ENCODE peak calls at places on chromosome 5, in nine cellular contexts. B is activated T-helper 9 cell treated with anti-CD3 and anti-CD28 coated beads, Interleukin-2, amount 50 U/mL, for 16 hours; G is amniotic epithelial cell; F is GM18507; U is NCI-H748 treated with DMSO at 0.1 percent for 48 hours; O is cardiac muscle cell; K is M059J; A is fibroblast of lung; M is DMS153. S is an unnamed sample.

GRCh38 chr5:36934740-36935356 is 58.3 kb downstream of the NIPBL start:
- DNase-seq in U (no peak), F (no peak), O (no peak), K (no peak), M (no peak), B (no peak), G (peak; percentile 75), A (peak; percentile 19), S (no peak)

GRCh38 chr5:150345716-150346115 is 11.8 kb upstream of the TCOF1 start:
- DNase-seq in K (no peak), A (no peak), U (peak; percentile 2), O (no peak), B (no peak), G (no peak), M (no peak), F (no peak), S (peak; percentile 74)

GRCh38 chr5:127585661-127586060 is 63.2 kb upstream of the CTXN3 start:
- DNase-seq in A (no peak), O (no peak), U (no peak), G (no peak), B (no peak), F (no peak), M (no peak), K (peak; percentile 27), S (no peak)

GRCh38 chr5:163893301-163893700 is 387.9 kb downstream of the MAT2B start:
- DNase-seq in U (no peak), K (no peak), M (no peak), O (no peak), A (peak; percentile 59), G (peak; percentile 90), F (no peak), B (no peak), S (no peak)

GRCh38 chr5:54753034-54753433 is 232.4 kb downstream of the ESM1 start:
- DNase-seq in U (no peak), K (peak; percentile 82), O (no peak), F (no peak), A (peak; percentile 88), M (no peak), B (no peak), G (peak; percentile 62), S (peak; percentile 51)

GRCh38 chr5:129097498-129098296 is 3.1 kb downstream of the ISOC1 start:
- DNase-seq in K (no peak), F (no peak), U (no peak), G (no peak), A (no peak), B (no peak), O (no peak), M (no peak), S (no peak)

GRCh38 chr5:75053286-75054109 is 1.1 kb upstream of the GCNT4 start:
- DNase-seq in B (no peak), O (peak; percentile 74), M (no peak), F (no peak), K (peak; percentile 81), A (peak; percentile 80), G (peak; percentile 85), U (peak; percentile 60), S (peak; percentile 40)

GRCh38 chr5:148514344-148514743 is 130.6 kb downstream of the FBXO38 start:
- DNase-seq in A (no peak), B (no peak), M (no peak), U (no peak), K (no peak), O (no peak), G (no peak), F (no peak), S (no peak)

GRCh38 chr5:130024006-130024405 is 119.7 kb downstream of the CHSY3 start:
- DNase-seq in U (no peak), G (no peak), O (no peak), K (no peak), B (no peak), A (no peak), F (no peak), M (no peak), S (no peak)

GRCh38 chr5:159343295-159344094 is 13.2 kb upstream of the IL12B start:
- DNase-seq in F (no peak), M (no peak), K (no peak), G (peak; percentile 26), A (no peak), B (no peak), O (no peak), U (no peak), S (no peak)

GRCh38 chr5:131622633-131623032 is 12.4 kb downstream of the RAPGEF6 start:
- DNase-seq in G (peak; percentile 36), M (no peak), B (no peak), A (peak; percentile 80), K (peak; percentile 50), F (no peak), U (no peak), O (no peak), S (peak; percentile 91)

GRCh38 chr5:180609817-180610550 is 18.7 kb upstream of the SCGB3A1 start:
- DNase-seq in A (no peak), O (no peak), M (no peak), G (no peak), F (no peak), U (no peak), B (no peak), K (no peak), S (no peak)

S was measured in Ammon's horn.